ENCODE peak calls at places on chromosomes 12 and 14, in seven cellular contexts. One of them, this sample, is unnamed.
A peak's percentile ranks its signal among the peaks of the same experiment; 100 is the strongest.

GRCh38 chr12:9792961-9793617 is 32.4 kb upstream of the CD69 start:
- DNase-seq in stimulated activated CD4-positive, alpha-beta T cell treated with anti-CD3 and anti-CD28 coated beads, Interleukin-12 subunit alpha, Interleukin-12 subunit beta, amount 100 ng/mL, for 48 hours: no peak
- DNase-seq in AG04450: peak; percentile 8
- DNase-seq in NCI-H1417: no peak
- DNase-seq in pulmonary artery endothelial cell: no peak
- DNase-seq in naive B cell: no peak
- DNase-seq in CD14-positive monocyte: no peak
- DNase-seq in this sample: no peak

GRCh38 chr12:91357381-91357780 is 174.8 kb upstream of the DCN start:
- DNase-seq in naive B cell: no peak
- DNase-seq in AG04450: no peak
- DNase-seq in CD14-positive monocyte: no peak
- DNase-seq in stimulated activated CD4-positive, alpha-beta T cell treated with anti-CD3 and anti-CD28 coated beads, Interleukin-12 subunit alpha, Interleukin-12 subunit beta, amount 100 ng/mL, for 48 hours: no peak
- DNase-seq in pulmonary artery endothelial cell: no peak
- DNase-seq in NCI-H1417: peak; percentile 24
- DNase-seq in this sample: no peak

GRCh38 chr12:86264451-86265328 is 8.5 kb upstream of the MGAT4C start:
- DNase-seq in NCI-H1417: peak; percentile 88
- DNase-seq in pulmonary artery endothelial cell: no peak
- DNase-seq in naive B cell: no peak
- DNase-seq in CD14-positive monocyte: no peak
- DNase-seq in AG04450: no peak
- DNase-seq in stimulated activated CD4-positive, alpha-beta T cell treated with anti-CD3 and anti-CD28 coated beads, Interleukin-12 subunit alpha, Interleukin-12 subunit beta, amount 100 ng/mL, for 48 hours: no peak
- DNase-seq in this sample: no peak

GRCh38 chr12:105705235-105705634 is 374.7 kb downstream of the C12orf75 start:
- DNase-seq in AG04450: no peak
- DNase-seq in naive B cell: no peak
- DNase-seq in NCI-H1417: no peak
- DNase-seq in CD14-positive monocyte: no peak
- DNase-seq in pulmonary artery endothelial cell: no peak
- DNase-seq in stimulated activated CD4-positive, alpha-beta T cell treated with anti-CD3 and anti-CD28 coated beads, Interleukin-12 subunit alpha, Interleukin-12 subunit beta, amount 100 ng/mL, for 48 hours: no peak
- DNase-seq in this sample: no peak

GRCh38 chr14:83419420-83419819 is 1885.8 kb upstream of the SEL1L start:
- DNase-seq in naive B cell: no peak
- DNase-seq in NCI-H1417: peak; percentile 42
- DNase-seq in stimulated activated CD4-positive, alpha-beta T cell treated with anti-CD3 and anti-CD28 coated beads, Interleukin-12 subunit alpha, Interleukin-12 subunit beta, amount 100 ng/mL, for 48 hours: no peak
- DNase-seq in CD14-positive monocyte: no peak
- DNase-seq in AG04450: no peak
- DNase-seq in pulmonary artery endothelial cell: no peak
- DNase-seq in this sample: no peak

GRCh38 chr12:53052419-53053222 is 2.8 kb downstream of the TNS2 start:
- DNase-seq in AG04450: no peak
- DNase-seq in naive B cell: no peak
- DNase-seq in NCI-H1417: peak; percentile 56
- DNase-seq in pulmonary artery endothelial cell: peak; percentile 40
- DNase-seq in CD14-positive monocyte: no peak
- DNase-seq in stimulated activated CD4-positive, alpha-beta T cell treated with anti-CD3 and anti-CD28 coated beads, Interleukin-12 subunit alpha, Interleukin-12 subunit beta, amount 100 ng/mL, for 48 hours: no peak
- DNase-seq in this sample: no peak

GRCh38 chr12:106584104-106585064 is 1.6 kb downstream of the RFX4 start:
- DNase-seq in NCI-H1417: peak; percentile 53
- DNase-seq in stimulated activated CD4-positive, alpha-beta T cell treated with anti-CD3 and anti-CD28 coated beads, Interleukin-12 subunit alpha, Interleukin-12 subunit beta, amount 100 ng/mL, for 48 hours: no peak
- DNase-seq in CD14-positive monocyte: no peak
- DNase-seq in AG04450: no peak
- DNase-seq in pulmonary artery endothelial cell: no peak
- DNase-seq in naive B cell: no peak
- DNase-seq in this sample: no peak

GRCh38 chr12:4082809-4083447 is 190.6 kb upstream of the CCND2 start:
- DNase-seq in stimulated activated CD4-positive, alpha-beta T cell treated with anti-CD3 and anti-CD28 coated beads, Interleukin-12 subunit alpha, Interleukin-12 subunit beta, amount 100 ng/mL, for 48 hours: no peak
- DNase-seq in AG04450: no peak
- DNase-seq in pulmonary artery endothelial cell: no peak
- DNase-seq in naive B cell: no peak
- DNase-seq in CD14-positive monocyte: no peak
- DNase-seq in NCI-H1417: no peak
- DNase-seq in this sample: no peak

GRCh38 chr12:3419538-3419937 is 71.5 kb upstream of the PRMT8 start:
- DNase-seq in CD14-positive monocyte: no peak
- DNase-seq in AG04450: no peak
- DNase-seq in pulmonary artery endothelial cell: no peak
- DNase-seq in stimulated activated CD4-positive, alpha-beta T cell treated with anti-CD3 and anti-CD28 coated beads, Interleukin-12 subunit alpha, Interleukin-12 subunit beta, amount 100 ng/mL, for 48 hours: no peak
- DNase-seq in naive B cell: no peak
- DNase-seq in NCI-H1417: peak; percentile 71
- DNase-seq in this sample: no peak

GRCh38 chr14:68408680-68409079 is 384.2 kb downstream of the ZFP36L1 start:
- DNase-seq in CD14-positive monocyte: no peak
- DNase-seq in NCI-H1417: no peak
- DNase-seq in stimulated activated CD4-positive, alpha-beta T cell treated with anti-CD3 and anti-CD28 coated beads, Interleukin-12 subunit alpha, Interleukin-12 subunit beta, amount 100 ng/mL, for 48 hours: no peak
- DNase-seq in pulmonary artery endothelial cell: no peak
- DNase-seq in AG04450: no peak
- DNase-seq in naive B cell: no peak
- DNase-seq in this sample: no peak

GRCh38 chr12:121697093-121697698 is 15.4 kb upstream of the TMEM120B start:
- DNase-seq in naive B cell: peak; percentile 50
- DNase-seq in stimulated activated CD4-positive, alpha-beta T cell treated with anti-CD3 and anti-CD28 coated beads, Interleukin-12 subunit alpha, Interleukin-12 subunit beta, amount 100 ng/mL, for 48 hours: no peak
- DNase-seq in CD14-positive monocyte: no peak
- DNase-seq in AG04450: no peak
- DNase-seq in pulmonary artery endothelial cell: no peak
- DNase-seq in NCI-H1417: peak; percentile 87
- DNase-seq in this sample: peak; percentile 31

GRCh38 chr12:27965411-27965810 is 7.1 kb downstream of the PTHLH start:
- DNase-seq in pulmonary artery endothelial cell: no peak
- DNase-seq in stimulated activated CD4-positive, alpha-beta T cell treated with anti-CD3 and anti-CD28 coated beads, Interleukin-12 subunit alpha, Interleukin-12 subunit beta, amount 100 ng/mL, for 48 hours: no peak
- DNase-seq in naive B cell: no peak
- DNase-seq in CD14-positive monocyte: no peak
- DNase-seq in NCI-H1417: no peak
- DNase-seq in AG04450: no peak
- DNase-seq in this sample: no peak

GRCh38 chr12:27434673-27435565 is 11.6 kb upstream of the SMCO2 start:
- DNase-seq in AG04450: no peak
- DNase-seq in NCI-H1417: peak; percentile 19
- DNase-seq in naive B cell: peak; percentile 11
- DNase-seq in pulmonary artery endothelial cell: no peak
- DNase-seq in stimulated activated CD4-positive, alpha-beta T cell treated with anti-CD3 and anti-CD28 coated beads, Interleukin-12 subunit alpha, Interleukin-12 subunit beta, amount 100 ng/mL, for 48 hours: no peak
- DNase-seq in CD14-positive monocyte: no peak
- DNase-seq in this sample: peak; percentile 15

GRCh38 chr12:103811791-103812190 is 29.2 kb downstream of the NT5DC3 start:
- DNase-seq in naive B cell: no peak
- DNase-seq in CD14-positive monocyte: no peak
- DNase-seq in stimulated activated CD4-positive, alpha-beta T cell treated with anti-CD3 and anti-CD28 coated beads, Interleukin-12 subunit alpha, Interleukin-12 subunit beta, amount 100 ng/mL, for 48 hours: no peak
- DNase-seq in pulmonary artery endothelial cell: no peak
- DNase-seq in AG04450: no peak
- DNase-seq in NCI-H1417: no peak
- DNase-seq in this sample: no peak

GRCh38 chr12:50390284-50390683 is 6.1 kb downstream of the FAM186A start:
- DNase-seq in AG04450: peak; percentile 61
- DNase-seq in stimulated activated CD4-positive, alpha-beta T cell treated with anti-CD3 and anti-CD28 coated beads, Interleukin-12 subunit alpha, Interleukin-12 subunit beta, amount 100 ng/mL, for 48 hours: no peak
- DNase-seq in naive B cell: no peak
- DNase-seq in CD14-positive monocyte: no peak
- DNase-seq in NCI-H1417: no peak
- DNase-seq in pulmonary artery endothelial cell: peak; percentile 71
- DNase-seq in this sample: no peak

GRCh38 chr14:35258420-35258819 is 33.8 kb upstream of the PSMA6 start:
- DNase-seq in AG04450: no peak
- DNase-seq in pulmonary artery endothelial cell: no peak
- DNase-seq in stimulated activated CD4-positive, alpha-beta T cell treated with anti-CD3 and anti-CD28 coated beads, Interleukin-12 subunit alpha, Interleukin-12 subunit beta, amount 100 ng/mL, for 48 hours: no peak
- DNase-seq in naive B cell: no peak
- DNase-seq in CD14-positive monocyte: no peak
- DNase-seq in NCI-H1417: no peak
- DNase-seq in this sample: no peak

GRCh38 chr14:29805415-29806123 is 122.1 kb downstream of the PRKD1 start:
- DNase-seq in CD14-positive monocyte: no peak
- DNase-seq in AG04450: peak; percentile 86
- DNase-seq in NCI-H1417: no peak
- DNase-seq in naive B cell: no peak
- DNase-seq in pulmonary artery endothelial cell: peak; percentile 63
- DNase-seq in stimulated activated CD4-positive, alpha-beta T cell treated with anti-CD3 and anti-CD28 coated beads, Interleukin-12 subunit alpha, Interleukin-12 subunit beta, amount 100 ng/mL, for 48 hours: no peak
- DNase-seq in this sample: no peak

GRCh38 chr14:102622262-102622885 is 29.9 kb downstream of the RCOR1 start:
- DNase-seq in naive B cell: no peak
- DNase-seq in AG04450: no peak
- DNase-seq in CD14-positive monocyte: no peak
- DNase-seq in NCI-H1417: no peak
- DNase-seq in pulmonary artery endothelial cell: no peak
- DNase-seq in stimulated activated CD4-positive, alpha-beta T cell treated with anti-CD3 and anti-CD28 coated beads, Interleukin-12 subunit alpha, Interleukin-12 subunit beta, amount 100 ng/mL, for 48 hours: peak; percentile 7
- DNase-seq in this sample: no peak

GRCh38 chr12:124228050-124228711 is 66.7 kb upstream of the RFLNA start:
- DNase-seq in stimulated activated CD4-positive, alpha-beta T cell treated with anti-CD3 and anti-CD28 coated beads, Interleukin-12 subunit alpha, Interleukin-12 subunit beta, amount 100 ng/mL, for 48 hours: no peak
- DNase-seq in naive B cell: no peak
- DNase-seq in CD14-positive monocyte: no peak
- DNase-seq in AG04450: no peak
- DNase-seq in pulmonary artery endothelial cell: no peak
- DNase-seq in NCI-H1417: no peak
- DNase-seq in this sample: no peak

GRCh38 chr12:90275088-90275487 is 566.5 kb upstream of the ATP2B1 start:
- DNase-seq in CD14-positive monocyte: no peak
- DNase-seq in AG04450: no peak
- DNase-seq in NCI-H1417: no peak
- DNase-seq in stimulated activated CD4-positive, alpha-beta T cell treated with anti-CD3 and anti-CD28 coated beads, Interleukin-12 subunit alpha, Interleukin-12 subunit beta, amount 100 ng/mL, for 48 hours: no peak
- DNase-seq in pulmonary artery endothelial cell: no peak
- DNase-seq in naive B cell: no peak
- DNase-seq in this sample: no peak

GRCh38 chr12:68163546-68164210 is 4.1 kb upstream of the IFNG start:
- DNase-seq in CD14-positive monocyte: no peak
- DNase-seq in pulmonary artery endothelial cell: no peak
- DNase-seq in NCI-H1417: no peak
- DNase-seq in AG04450: no peak
- DNase-seq in stimulated activated CD4-positive, alpha-beta T cell treated with anti-CD3 and anti-CD28 coated beads, Interleukin-12 subunit alpha, Interleukin-12 subunit beta, amount 100 ng/mL, for 48 hours: no peak
- DNase-seq in naive B cell: no peak
- DNase-seq in this sample: no peak

GRCh38 chr14:74609721-74610120 is 2.3 kb downstream of the LTBP2 start:
- DNase-seq in AG04450: no peak
- DNase-seq in CD14-positive monocyte: no peak
- DNase-seq in stimulated activated CD4-positive, alpha-beta T cell treated with anti-CD3 and anti-CD28 coated beads, Interleukin-12 subunit alpha, Interleukin-12 subunit beta, amount 100 ng/mL, for 48 hours: no peak
- DNase-seq in pulmonary artery endothelial cell: no peak
- DNase-seq in NCI-H1417: no peak
- DNase-seq in naive B cell: no peak
- DNase-seq in this sample: no peak

GRCh38 chr12:121947966-121948365 is 29.6 kb downstream of the CFAP251 start:
- DNase-seq in CD14-positive monocyte: no peak
- DNase-seq in NCI-H1417: no peak
- DNase-seq in stimulated activated CD4-positive, alpha-beta T cell treated with anti-CD3 and anti-CD28 coated beads, Interleukin-12 subunit alpha, Interleukin-12 subunit beta, amount 100 ng/mL, for 48 hours: no peak
- DNase-seq in AG04450: no peak
- DNase-seq in pulmonary artery endothelial cell: no peak
- DNase-seq in naive B cell: no peak
- DNase-seq in this sample: no peak

GRCh38 chr12:22282283-22282682 is 52.2 kb downstream of the ST8SIA1 start:
- DNase-seq in pulmonary artery endothelial cell: peak; percentile 26
- DNase-seq in naive B cell: no peak
- DNase-seq in AG04450: no peak
- DNase-seq in NCI-H1417: no peak
- DNase-seq in stimulated activated CD4-positive, alpha-beta T cell treated with anti-CD3 and anti-CD28 coated beads, Interleukin-12 subunit alpha, Interleukin-12 subunit beta, amount 100 ng/mL, for 48 hours: no peak
- DNase-seq in CD14-positive monocyte: no peak
- DNase-seq in this sample: no peak

GRCh38 chr14:37061697-37062096 is 110.7 kb downstream of the SLC25A21 start:
- DNase-seq in naive B cell: no peak
- DNase-seq in stimulated activated CD4-positive, alpha-beta T cell treated with anti-CD3 and anti-CD28 coated beads, Interleukin-12 subunit alpha, Interleukin-12 subunit beta, amount 100 ng/mL, for 48 hours: no peak
- DNase-seq in AG04450: no peak
- DNase-seq in pulmonary artery endothelial cell: no peak
- DNase-seq in CD14-positive monocyte: no peak
- DNase-seq in NCI-H1417: no peak
- DNase-seq in this sample: no peak